ENCODE peak calls at places on chromosomes 16 and 17, in ten cellular contexts. G, M, F, N, V, S, K, L, B and D are unnamed samples.

GRCh38 chr16:89023621-89024511 is 46.9 kb upstream of the CBFA2T3 start:
- DNase-seq in G (no peak), M (no peak), F (no peak), N (no peak), V (no peak), S (no peak), K (no peak), L (peak), B (no peak), D (no peak)

GRCh38 chr17:65797809-65798208 is 236.4 kb upstream of the AXIN2 start:
- DNase-seq in G (no peak), M (no peak), F (no peak), N (no peak), V (no peak), S (peak), K (no peak), L (no peak), B (no peak), D (no peak)

GRCh38 chr17:60729854-60730253 is 52.2 kb downstream of the BCAS3 start:
- DNase-seq in G (peak), M (no peak), F (no peak), N (peak), V (no peak), S (peak), K (no peak), L (no peak), B (no peak), D (no peak)

GRCh38 chr17:75783069-75783783 is 1.4 kb upstream of the UNK start:
- DNase-seq in G (no peak), M (no peak), F (no peak), N (peak), V (no peak), S (peak), K (no peak), L (no peak), B (no peak), D (no peak)

GRCh38 chr17:40168262-40168832 is 8.9 kb upstream of the RAPGEFL1 start:
- DNase-seq in G (no peak), M (peak), F (peak), N (peak), V (peak), S (peak), K (no peak), L (no peak), B (no peak), D (no peak)

GRCh38 chr17:41647038-41647813 is 22.9 kb upstream of the KRT17 start:
- DNase-seq in G (no peak), M (peak), F (no peak), N (no peak), V (no peak), S (no peak), K (no peak), L (no peak), B (no peak), D (no peak)

GRCh38 chr16:71351558-71351901 is 7.0 kb upstream of the CALB2 start:
- DNase-seq in G (no peak), M (no peak), F (peak), N (no peak), V (no peak), S (no peak), K (peak), L (no peak), B (no peak), D (no peak)

GRCh38 chr17:80025140-80025539 is 10.5 kb downstream of the TBC1D16 start:
- DNase-seq in G (peak), M (no peak), F (no peak), N (no peak), V (no peak), S (no peak), K (no peak), L (no peak), B (no peak), D (no peak)

GRCh38 chr17:14033166-14033565 is 36.1 kb upstream of the COX10 start:
- DNase-seq in G (no peak), M (no peak), F (peak), N (no peak), V (peak), S (no peak), K (no peak), L (no peak), B (no peak), D (no peak)

GRCh38 chr16:58306327-58306726 is 11.5 kb upstream of the PRSS54 start:
- DNase-seq in G (peak), M (no peak), F (no peak), N (peak), V (peak), S (peak), K (peak), L (no peak), B (no peak), D (no peak)

GRCh38 chr17:44557653-44558285 is 485 bp downstream of the FZD2 start:
- DNase-seq in G (peak), M (no peak), F (peak), N (peak), V (peak), S (peak), K (peak), L (peak), B (no peak), D (no peak)

GRCh38 chr16:79451196-79451816 is 149.2 kb downstream of the MAF start:
- DNase-seq in G (no peak), M (no peak), F (no peak), N (no peak), V (no peak), S (no peak), K (no peak), L (no peak), B (no peak), D (no peak)

GRCh38 chr17:59332890-59333377 is 1.5 kb downstream of the YPEL2 start:
- DNase-seq in G (peak), M (no peak), F (peak), N (peak), V (peak), S (peak), K (peak), L (peak), B (peak), D (peak)

GRCh38 chr17:3027786-3028532 is 35.4 kb downstream of the OR1D5 start:
- DNase-seq in G (no peak), M (no peak), F (no peak), N (no peak), V (no peak), S (no peak), K (peak), L (peak), B (no peak), D (no peak)

GRCh38 chr16:66549284-66550131 is at the start of gene TK2:
- DNase-seq in G (peak), M (peak), F (peak), N (peak), V (peak), S (peak), K (peak), L (peak), B (peak), D (no peak)

GRCh38 chr17:74677558-74678466 is 34.9 kb downstream of the CD300LF start:
- DNase-seq in G (no peak), M (peak), F (no peak), N (peak), V (no peak), S (no peak), K (peak), L (peak), B (peak), D (no peak)

GRCh38 chr16:12091569-12092346 is 115.2 kb downstream of the SNX29 start:
- DNase-seq in G (no peak), M (no peak), F (no peak), N (no peak), V (no peak), S (no peak), K (peak), L (peak), B (no peak), D (no peak)

GRCh38 chr17:59807892-59808509 is 84.7 kb downstream of the TUBD1 start:
- DNase-seq in G (no peak), M (no peak), F (no peak), N (no peak), V (no peak), S (no peak), K (no peak), L (no peak), B (no peak), D (no peak)

GRCh38 chr16:85785927-85786326 is 13.4 kb downstream of the EMC8 start:
- DNase-seq in G (no peak), M (no peak), F (no peak), N (peak), V (no peak), S (no peak), K (no peak), L (no peak), B (no peak), D (no peak)

GRCh38 chr17:6019959-6020358 is 50.2 kb upstream of the WSCD1 start:
- DNase-seq in G (no peak), M (no peak), F (no peak), N (no peak), V (no peak), S (no peak), K (no peak), L (no peak), B (no peak), D (no peak)

GRCh38 chr16:22313876-22314470 is 16.8 kb downstream of the POLR3E start:
- DNase-seq in G (no peak), M (no peak), F (no peak), N (no peak), V (peak), S (no peak), K (peak), L (peak), B (no peak), D (no peak)

GRCh38 chr16:86195863-86196630 is 297.1 kb downstream of the IRF8 start:
- DNase-seq in G (no peak), M (no peak), F (no peak), N (no peak), V (no peak), S (no peak), K (no peak), L (no peak), B (no peak), D (no peak)

GRCh38 chr16:70735141-70735979 is 49.5 kb upstream of the MTSS2 start:
- DNase-seq in G (no peak), M (no peak), F (no peak), N (peak), V (peak), S (no peak), K (peak), L (no peak), B (peak), D (no peak)

GRCh38 chr16:82358601-82359221 is 188.7 kb upstream of the MPHOSPH6 start:
- DNase-seq in G (no peak), M (no peak), F (no peak), N (no peak), V (no peak), S (no peak), K (no peak), L (no peak), B (no peak), D (peak)

GRCh38 chr17:59365383-59365981 is 34.0 kb downstream of the YPEL2 start:
- DNase-seq in G (no peak), M (no peak), F (no peak), N (no peak), V (peak), S (peak), K (no peak), L (no peak), B (no peak), D (no peak)

GRCh38 chr16:65576139-65576538 is 454.3 kb upstream of the CDH11 start:
- DNase-seq in G (no peak), M (no peak), F (no peak), N (no peak), V (no peak), S (no peak), K (no peak), L (no peak), B (no peak), D (no peak)

GRCh38 chr16:49440156-49441065 is 66.8 kb downstream of the C16orf78 start:
- DNase-seq in G (no peak), M (no peak), F (no peak), N (no peak), V (no peak), S (no peak), K (no peak), L (peak), B (no peak), D (no peak)

DNA sequence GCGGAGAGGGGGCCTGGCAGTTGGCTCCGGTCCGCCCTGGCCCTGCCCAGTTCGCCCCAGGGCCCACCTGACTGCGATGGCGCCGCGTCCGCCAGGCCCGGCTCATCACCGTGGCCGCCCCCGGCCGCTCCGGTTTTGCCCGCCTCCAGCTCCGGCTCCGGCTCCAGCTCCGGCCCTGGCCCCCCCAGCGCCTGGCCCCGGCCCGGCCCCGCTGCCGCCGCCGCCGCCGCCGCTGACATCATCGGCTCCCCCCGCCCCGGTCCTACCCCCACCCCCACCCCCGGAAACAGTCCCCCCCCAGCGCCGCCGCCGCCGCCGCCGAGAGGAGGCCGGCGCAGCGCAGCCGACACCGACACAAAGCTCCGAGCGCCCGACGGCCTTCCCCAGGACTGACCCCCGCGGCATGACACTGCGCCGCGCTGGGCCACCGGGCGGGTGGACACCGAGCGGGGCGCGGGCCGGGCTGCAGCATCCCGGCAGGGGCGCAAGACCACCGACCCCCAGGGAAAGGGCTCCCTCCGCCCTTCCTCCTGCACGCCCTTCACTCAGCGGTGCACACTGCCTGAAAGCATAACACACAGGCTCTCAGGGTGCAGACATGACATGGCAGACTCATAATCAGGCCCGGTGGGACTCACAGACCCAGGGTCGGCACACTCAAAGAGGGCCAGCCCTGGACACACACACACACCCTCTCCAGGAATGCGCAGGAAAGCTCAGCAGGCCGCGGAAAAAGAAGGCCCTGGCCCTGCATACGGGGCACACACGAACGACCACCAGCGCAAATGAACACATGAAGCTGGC is at the start of gene ZBTB4:
- DNase-seq in G (peak), M (peak), F (peak), N (peak), V (peak), S (peak), K (peak), L (peak), B (peak), D (peak)
- TF ChIP-seq POLR2A in G (peak), M (peak), F (peak), N (peak), V (no peak), S (no peak), K (peak), L (no peak), B (peak), D (peak)

DNA sequence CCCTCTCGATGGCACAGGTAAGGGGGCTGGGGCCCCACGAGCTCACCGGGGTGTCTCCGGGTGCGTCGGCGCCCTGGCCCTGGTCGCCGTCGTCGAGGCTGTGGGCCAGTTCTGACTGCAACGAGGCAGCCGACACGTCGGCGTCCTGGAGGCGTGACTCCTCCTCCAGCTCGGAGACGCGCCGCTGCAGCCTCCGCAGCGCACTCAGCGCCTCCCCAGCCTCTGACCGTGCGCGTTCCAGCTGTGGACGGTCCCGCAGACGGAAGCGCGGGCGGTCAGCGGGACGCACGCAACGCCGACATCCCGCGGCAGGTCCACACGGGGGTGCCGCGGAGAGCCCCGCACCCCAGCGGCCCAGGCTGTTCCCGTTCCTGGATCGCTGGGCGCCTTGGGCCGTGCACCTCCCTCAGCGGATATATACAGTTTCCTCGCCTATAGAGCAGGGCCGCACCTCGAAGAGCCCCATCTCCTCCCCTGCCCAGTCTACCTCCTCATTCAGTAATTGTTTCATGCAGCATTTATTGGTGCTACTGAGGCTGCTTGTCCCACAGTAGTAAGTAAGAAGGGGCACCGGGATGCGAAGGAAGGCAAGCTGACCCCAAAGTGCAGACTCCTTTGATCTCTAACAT is 5.8 kb downstream of the THOC6 start:
- DNase-seq in G (no peak), M (no peak), F (no peak), N (peak), V (no peak), S (no peak), K (no peak), L (peak), B (no peak), D (no peak)
- TF ChIP-seq POLR2A in G (no peak), M (no peak), F (no peak), N (no peak), V (no peak), S (no peak), K (no peak), L (no peak), B (no peak), D (no peak)

DNA sequence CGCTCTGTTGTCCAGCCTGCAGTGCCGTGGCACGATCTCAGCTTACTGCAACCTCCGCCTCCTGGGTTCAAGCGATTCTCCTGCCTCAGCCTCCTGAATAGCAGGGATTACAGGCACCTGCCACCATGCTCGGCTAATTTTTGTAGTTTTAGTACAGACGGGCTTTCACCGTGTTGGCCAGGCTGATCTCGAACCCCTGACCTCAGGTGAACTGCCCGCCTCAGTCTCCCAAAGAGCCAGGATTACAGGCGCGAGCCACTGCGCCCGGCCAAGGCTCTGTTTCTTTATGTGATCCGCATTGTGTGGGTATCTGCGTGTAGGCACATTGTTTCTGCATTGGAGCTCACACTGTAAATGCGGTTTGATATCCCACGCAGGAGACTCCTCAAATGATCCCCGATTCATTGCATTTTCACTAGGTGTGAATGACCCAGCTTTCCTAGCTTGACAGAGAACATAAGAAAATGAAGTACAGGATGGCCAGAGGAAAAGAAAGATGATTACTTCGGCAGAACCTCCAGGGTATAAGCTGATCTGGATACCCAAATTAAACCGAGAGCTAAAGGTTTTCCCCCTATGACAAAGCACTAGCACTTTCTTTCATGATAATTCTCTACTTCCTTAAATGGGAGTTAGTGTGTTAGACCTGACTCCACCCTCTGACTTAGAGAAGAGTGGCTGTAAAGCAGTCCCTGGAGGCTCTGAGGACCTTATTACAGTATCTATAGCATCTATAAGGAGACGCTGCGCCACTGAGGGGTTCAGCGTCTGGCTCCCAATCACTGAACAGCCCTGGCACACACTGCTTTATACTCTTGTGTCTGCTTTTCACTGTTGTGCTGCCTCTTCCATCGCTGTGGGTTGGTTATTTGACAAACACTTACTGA is 17.3 kb downstream of the COTL1 start:
- DNase-seq in G (no peak), M (no peak), F (no peak), N (peak), V (no peak), S (peak), K (no peak), L (no peak), B (no peak), D (no peak)
- TF ChIP-seq POLR2A in G (no peak), M (no peak), F (no peak), N (no peak), V (no peak), S (no peak), K (no peak), L (no peak), B (no peak), D (no peak)

GRCh38 chr17:16380640-16381495 is at the start of gene UBB:
- DNase-seq in G (peak), M (peak), F (peak), N (peak), V (peak), S (peak), K (peak), L (peak), B (peak), D (peak)

GRCh38 chr17:16381496-16381820 is 567 bp downstream of the UBB start:
- DNase-seq in G (no peak), M (no peak), F (no peak), N (peak), V (no peak), S (no peak), K (no peak), L (no peak), B (no peak), D (no peak)

GRCh38 chr17:16384557-16384956 is 3.7 kb downstream of the UBB start:
- DNase-seq in G (no peak), M (no peak), F (no peak), N (no peak), V (no peak), S (no peak), K (no peak), L (no peak), B (no peak), D (no peak)

GRCh38 chr17:16379654-16380053 is 1.2 kb upstream of the UBB start:
- DNase-seq in G (no peak), M (no peak), F (no peak), N (no peak), V (peak), S (no peak), K (no peak), L (peak), B (no peak), D (no peak)

DNA sequence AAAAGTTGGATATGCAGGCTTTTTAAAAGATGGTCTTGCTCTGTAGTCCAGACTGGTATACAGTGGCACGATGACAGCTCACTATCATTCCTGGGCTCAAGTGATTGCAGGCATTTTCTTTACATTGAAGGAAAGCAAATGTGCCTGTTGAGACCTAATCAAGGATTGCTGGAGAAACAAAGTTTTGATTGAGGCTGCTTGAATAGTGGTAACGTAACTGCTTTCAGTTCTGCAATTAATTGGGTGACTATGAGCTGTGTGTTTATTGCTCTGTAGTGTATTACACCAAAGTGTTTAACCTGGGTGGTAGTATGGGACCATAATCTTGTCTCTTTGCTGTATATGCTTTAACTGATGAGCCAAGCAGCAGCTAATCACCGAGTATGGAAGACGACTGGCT is 2.3 kb downstream of the UBB start:
- DNase-seq in G (no peak), M (no peak), F (no peak), N (no peak), V (no peak), S (no peak), K (no peak), L (no peak), B (no peak), D (no peak)
- TF ChIP-seq POLR2A in G (no peak), M (no peak), F (no peak), N (peak), V (no peak), S (peak), K (no peak), L (no peak), B (no peak), D (no peak)

GRCh38 chr16:19555186-19555937 is at the start of gene VPS35L:
- DNase-seq in G (peak), M (peak), F (peak), N (peak), V (peak), S (peak), K (peak), L (peak), B (peak), D (peak)
- TF ChIP-seq POLR2A in G (peak), M (peak), F (peak), N (peak), V (no peak), S (peak), K (no peak), L (no peak), B (peak), D (no peak)